ENCODE peak calls at places on chromosome 10, in four cellular contexts. F is GM23338, H is IMR-90, A is astrocyte. G is an unnamed sample.

GRCh38 chr10:28508304-28508925 is 24.5 kb upstream of the WAC start:
- DNase-seq in F (no peak), H (no peak), A (no peak), G (no peak)

GRCh38 chr10:110207805-110208613 is 604 bp downstream of the MXI1 start:
- DNase-seq in F (peak), H (peak), A (no peak), G (peak)

GRCh38 chr10:78977761-78978305 is 90.9 kb upstream of the ZMIZ1 start:
- DNase-seq in F (no peak), H (peak), A (peak), G (peak)

GRCh38 chr10:73799899-73800559 is 11.4 kb downstream of the NDST2 start:
- DNase-seq in F (no peak), H (no peak), A (no peak), G (no peak)

GRCh38 chr10:132257271-132257670 is 50.5 kb downstream of the STK32C start:
- DNase-seq in F (no peak), H (peak), A (peak), G (peak)

GRCh38 chr10:11799736-11800080 is 23.4 kb upstream of the PROSER2 start:
- DNase-seq in F (no peak), H (no peak), A (no peak), G (no peak)

GRCh38 chr10:71156436-71156835 is 55.9 kb upstream of the UNC5B start:
- DNase-seq in F (no peak), H (no peak), A (peak), G (no peak)

GRCh38 chr10:12067336-12067735 is 1.4 kb upstream of the DHTKD1 start:
- DNase-seq in F (no peak), H (peak), A (peak), G (peak)

GRCh38 chr10:122162566-122163181 is 108.4 kb upstream of the BTBD16 start:
- DNase-seq in F (peak), H (no peak), A (no peak), G (no peak)

GRCh38 chr10:31030216-31030615 is 1.4 kb downstream of the ZNF438 start:
- DNase-seq in F (no peak), H (peak), A (peak), G (peak)
- H2AFZ ChIP-seq in F (no peak), H (no peak), A (no peak), G (peak)

GRCh38 chr10:43706166-43706565 is 57.5 kb upstream of the ZNF32 start:
- DNase-seq in F (no peak), H (no peak), A (no peak), G (no peak)

GRCh38 chr10:43710772-43711471 is 62.2 kb upstream of the ZNF32 start:
- DNase-seq in F (no peak), H (no peak), A (no peak), G (no peak)

GRCh38 chr10:43708256-43708655 is 59.6 kb upstream of the ZNF32 start:
- DNase-seq in F (no peak), H (no peak), A (no peak), G (no peak)

GRCh38 chr10:43703286-43703685 is 54.6 kb upstream of the ZNF32 start:
- DNase-seq in F (no peak), H (no peak), A (no peak), G (no peak)

DNA sequence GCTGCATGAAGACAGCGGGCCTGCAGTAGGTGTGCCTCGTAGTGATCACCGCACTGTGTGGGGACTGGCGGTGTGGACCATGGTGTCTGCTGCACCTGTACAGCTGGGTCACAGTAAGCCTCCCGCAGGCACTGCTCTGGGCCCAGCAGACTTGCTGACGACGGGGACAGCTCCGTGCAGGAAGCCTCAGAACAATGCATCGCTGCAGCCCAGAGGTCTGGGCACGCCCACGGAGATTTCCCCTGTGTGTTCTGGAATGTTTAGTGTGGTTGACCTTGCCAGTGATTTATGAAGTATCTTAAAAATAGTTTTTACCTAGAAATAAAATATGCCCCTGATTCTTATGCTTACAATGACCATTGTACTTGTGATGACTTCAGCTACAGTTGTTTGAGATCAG is 59.1 kb upstream of the ZNF32 start:
- DNase-seq in F (no peak), H (no peak), A (peak), G (peak)
- H2AFZ ChIP-seq in F (peak), H (no peak), A (no peak), G (no peak)

DNA sequence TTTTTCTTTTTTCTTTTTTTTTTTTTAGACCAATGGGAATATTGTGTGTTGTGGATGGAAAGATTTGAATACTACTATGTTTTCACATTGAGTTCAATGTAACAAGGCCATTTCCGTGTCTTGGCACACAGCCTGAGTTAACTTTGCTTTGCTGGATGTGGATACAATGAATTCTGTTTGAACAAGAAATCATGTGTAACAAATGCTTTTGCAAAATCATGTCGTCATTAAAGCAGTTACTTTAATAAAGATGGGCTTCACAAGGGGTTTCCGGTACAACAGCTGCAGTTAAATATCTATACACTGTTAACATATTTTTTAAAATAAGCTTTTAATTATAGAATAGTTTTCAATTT is 13.5 kb upstream of the ENTPD1 start:
- DNase-seq in F (no peak), H (peak), A (peak), G (no peak)
- H2AFZ ChIP-seq in F (no peak), H (no peak), A (no peak), G (no peak)

GRCh38 chr10:19325581-19325980 is 277.0 kb downstream of the MALRD1 start:
- DNase-seq in F (no peak), H (peak), A (peak), G (no peak)
- H2AFZ ChIP-seq in F (no peak), H (no peak), A (no peak), G (no peak)

GRCh38 chr10:97100657-97101056 is 85.1 kb downstream of the SLIT1 start:
- DNase-seq in F (no peak), H (no peak), A (no peak), G (no peak)
- H2AFZ ChIP-seq in F (peak), H (no peak), A (no peak), G (no peak)

DNA sequence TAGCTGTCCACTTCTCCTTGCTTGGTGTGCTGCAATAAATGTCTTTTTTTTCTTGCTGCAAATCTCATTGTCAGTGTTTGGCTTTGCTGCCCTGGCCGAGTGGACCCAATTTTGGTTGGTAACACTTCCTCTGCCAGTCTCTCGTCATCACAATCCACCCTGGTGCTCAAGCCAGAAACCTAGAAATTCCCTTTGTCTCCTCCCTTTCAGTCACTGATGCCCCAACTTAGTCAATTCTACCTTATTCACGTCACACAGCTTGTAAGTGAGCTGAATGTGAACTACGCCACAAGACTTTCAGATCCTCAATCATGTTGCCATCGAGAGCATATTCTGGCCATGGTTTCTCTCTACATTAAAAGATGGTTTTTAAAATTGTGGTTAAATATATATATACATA is 13.0 kb upstream of the FRA10AC1 start:
- DNase-seq in F (no peak), H (no peak), A (no peak), G (no peak)
- H2AFZ ChIP-seq in F (peak), H (no peak), A (no peak), G (no peak)

DNA sequence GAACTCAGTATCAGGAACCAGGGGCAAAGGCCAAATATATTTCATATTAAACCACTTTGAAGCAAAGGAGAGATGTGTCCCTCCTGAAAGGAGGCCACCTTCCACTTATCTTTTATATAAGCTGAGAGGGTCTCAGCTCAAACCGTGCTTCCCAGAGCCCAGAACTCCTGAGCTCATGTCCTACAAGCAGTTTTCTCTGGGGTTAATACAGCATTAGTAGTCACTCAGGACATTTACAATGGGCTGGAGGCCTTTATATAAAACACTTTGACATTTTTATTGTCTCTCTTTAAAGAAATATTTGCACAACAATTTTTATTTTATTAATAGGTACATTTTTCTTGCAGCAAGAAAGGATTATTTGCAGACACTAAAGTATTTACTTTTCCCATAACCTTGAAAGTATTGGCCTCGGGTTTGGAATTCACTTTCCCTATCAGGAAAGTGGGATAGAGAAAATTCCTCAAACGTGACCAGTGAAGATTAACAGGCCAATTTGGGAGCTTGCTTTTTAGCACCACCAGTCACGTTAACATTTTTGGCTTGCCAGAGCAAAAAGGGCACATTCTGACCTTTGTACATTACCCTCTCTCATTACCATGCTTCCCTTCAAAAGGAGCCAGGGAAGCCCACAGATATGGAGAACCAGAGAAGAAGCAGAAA is 464.9 kb upstream of the NRP1 start:
- DNase-seq in F (no peak), H (no peak), A (peak), G (no peak)
- H2AFZ ChIP-seq in F (no peak), H (no peak), A (no peak), G (no peak)

GRCh38 chr10:68870545-68871104 is 30.5 kb upstream of the DDX50 start:
- DNase-seq in F (no peak), H (no peak), A (peak), G (no peak)
- H2AFZ ChIP-seq in F (no peak), H (no peak), A (no peak), G (peak)

DNA sequence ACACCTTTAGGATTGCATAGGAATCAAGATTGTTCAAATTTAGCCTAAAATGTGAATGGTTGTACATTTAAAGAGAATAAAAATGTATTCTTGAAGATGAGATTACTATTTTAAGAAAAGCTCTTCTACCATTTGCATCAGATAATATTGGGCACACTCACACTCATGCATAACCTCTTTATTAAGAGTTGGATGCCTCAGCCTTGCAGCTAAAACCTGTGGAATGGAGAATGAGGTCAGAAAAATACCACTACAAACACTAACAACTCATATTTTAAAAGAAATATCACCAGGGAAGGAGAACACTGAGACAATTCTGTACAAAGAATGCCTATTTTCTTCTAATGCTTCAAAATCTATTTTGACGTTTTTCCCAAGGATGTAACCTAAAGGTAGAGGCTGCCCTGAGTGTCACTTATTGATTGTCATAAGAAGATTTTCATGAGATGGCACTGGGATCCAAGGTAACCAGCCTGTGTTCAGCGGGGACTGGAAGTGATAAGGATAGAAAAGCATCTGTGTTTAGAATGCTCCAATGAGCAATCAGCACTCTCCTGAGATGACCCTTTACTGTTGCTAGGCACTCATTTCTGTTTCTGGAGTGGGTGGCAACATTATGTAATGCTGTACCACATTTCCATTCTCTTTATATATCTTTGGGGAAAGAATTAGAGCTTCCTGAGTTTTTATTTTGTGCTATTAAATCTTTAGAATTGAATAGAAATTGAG is 26.6 kb downstream of the REEP3 start:
- DNase-seq in F (no peak), H (peak), A (peak), G (peak)
- H2AFZ ChIP-seq in F (no peak), H (no peak), A (no peak), G (no peak)

DNA sequence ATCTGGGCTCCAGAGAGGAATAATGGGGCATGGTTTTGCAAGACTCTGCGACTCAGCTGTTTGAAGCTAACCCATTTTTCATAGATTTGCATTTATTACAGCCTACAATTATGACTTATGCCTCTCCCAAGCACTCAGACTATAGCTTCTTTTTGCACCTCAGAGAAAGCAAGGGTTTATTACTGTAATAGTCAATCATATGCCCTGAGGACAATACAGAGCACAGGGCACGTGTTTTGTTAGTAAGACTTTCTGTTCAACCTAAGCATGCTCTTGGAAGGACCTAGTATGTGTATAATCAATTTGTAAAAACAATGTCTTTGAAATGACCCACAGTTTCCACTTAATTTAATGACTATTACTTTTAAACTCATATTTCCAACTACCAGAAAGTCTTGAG is 221.1 kb downstream of the PARD3 start:
- DNase-seq in F (no peak), H (no peak), A (no peak), G (no peak)
- H2AFZ ChIP-seq in F (no peak), H (no peak), A (no peak), G (no peak)